ENCODE peak calls at places on chromosomes 11 and 22, in four cellular contexts. One of them, this sample, is unnamed.

GRCh38 chr11:46176421-46176820 is 55.2 kb upstream of the PHF21A start:
- DNase-seq in AG04449: no peak
- DNase-seq in BJ: no peak
- DNase-seq in PC-3: peak; percentile 77
- DNase-seq in this sample: no peak

GRCh38 chr11:44418438-44418795 is 108.5 kb upstream of the ALX4 start:
- DNase-seq in PC-3: no peak
- DNase-seq in AG04449: no peak
- DNase-seq in BJ: no peak
- DNase-seq in this sample: no peak

GRCh38 chr22:30809086-30809485 is 114.4 kb downstream of the OSBP2 start:
- DNase-seq in PC-3: peak; percentile 31
- DNase-seq in AG04449: no peak
- DNase-seq in BJ: no peak
- DNase-seq in this sample: peak; percentile 11

GRCh38 chr22:25777870-25778269 is 35.9 kb downstream of the MYO18B start:
- DNase-seq in AG04449: no peak
- DNase-seq in PC-3: peak; percentile 54
- DNase-seq in BJ: no peak
- DNase-seq in this sample: peak; percentile 29

GRCh38 chr22:24189249-24190158 is 8.2 kb downstream of the SUSD2 start:
- DNase-seq in AG04449: no peak
- DNase-seq in PC-3: peak; percentile 69
- DNase-seq in BJ: no peak
- DNase-seq in this sample: no peak

GRCh38 chr11:46338636-46338987 is 8.7 kb upstream of the DGKZ start:
- DNase-seq in AG04449: no peak
- DNase-seq in BJ: no peak
- DNase-seq in PC-3: peak; percentile 12
- DNase-seq in this sample: no peak

GRCh38 chr11:77191823-77192495 is 63.9 kb downstream of the MYO7A start:
- DNase-seq in PC-3: peak; percentile 99
- DNase-seq in BJ: no peak
- DNase-seq in AG04449: no peak
- DNase-seq in this sample: no peak

GRCh38 chr11:70372076-70372475 is 26.3 kb upstream of the CTTN start:
- DNase-seq in BJ: no peak
- DNase-seq in AG04449: no peak
- DNase-seq in PC-3: no peak
- DNase-seq in this sample: no peak

GRCh38 chr11:62124186-62125113 is 639 bp downstream of the INCENP start:
- DNase-seq in AG04449: no peak
- DNase-seq in PC-3: peak; percentile 46
- DNase-seq in BJ: no peak
- DNase-seq in this sample: no peak

GRCh38 chr22:33467718-33468117 is 409.5 kb upstream of the SYN3 start:
- DNase-seq in PC-3: no peak
- DNase-seq in AG04449: no peak
- DNase-seq in BJ: no peak
- DNase-seq in this sample: no peak

GRCh38 chr22:37564111-37564711 is 3.9 kb downstream of the CDC42EP1 start:
- DNase-seq in BJ: no peak
- DNase-seq in PC-3: no peak
- DNase-seq in AG04449: no peak
- DNase-seq in this sample: no peak

GRCh38 chr11:74755395-74755995 is 6.8 kb downstream of the RNF169 start:
- DNase-seq in AG04449: no peak
- DNase-seq in PC-3: no peak
- DNase-seq in BJ: no peak
- DNase-seq in this sample: no peak

GRCh38 chr11:74749965-74750296 is 1.3 kb downstream of the RNF169 start:
- DNase-seq in PC-3: peak; percentile 14
- DNase-seq in BJ: no peak
- DNase-seq in AG04449: no peak
- DNase-seq in this sample: no peak

GRCh38 chr11:74749127-74749964 is 697 bp downstream of the RNF169 start:
- DNase-seq in BJ: no peak
- DNase-seq in AG04449: no peak
- DNase-seq in PC-3: peak; percentile 53
- DNase-seq in this sample: no peak

GRCh38 chr11:74756571-74756970 is 7.9 kb downstream of the RNF169 start:
- DNase-seq in AG04449: no peak
- DNase-seq in BJ: no peak
- DNase-seq in PC-3: no peak
- DNase-seq in this sample: no peak

GRCh38 chr11:74754507-74755255 is 6.0 kb downstream of the RNF169 start:
- DNase-seq in PC-3: peak; percentile 96
- DNase-seq in BJ: peak; percentile 89
- DNase-seq in AG04449: peak; percentile 89
- DNase-seq in this sample: peak; percentile 57
- H3K4me3 ChIP-seq in PC-3: peak overlapping the region; percentile 59
- H3K4me3 ChIP-seq in BJ: no peak overlapping the region
- H3K4me3 ChIP-seq in AG04449: peak overlapping the region; percentile 23
- H3K4me3 ChIP-seq in this sample: peak overlapping the region; percentile 4

GRCh38 chr22:35310556-35311550 is 11.2 kb downstream of the TOM1 start:
- DNase-seq in BJ: no peak
- DNase-seq in AG04449: no peak
- DNase-seq in PC-3: peak; percentile 37
- DNase-seq in this sample: no peak
- TF ChIP-seq CTCF in BJ: no peak
- TF ChIP-seq CTCF in AG04449: no peak
- TF ChIP-seq CTCF in PC-3: no peak
- TF ChIP-seq CTCF in this sample: no peak

GRCh38 chr11:126319374-126319740 is 15.5 kb downstream of the DCPS start:
- DNase-seq in PC-3: no peak
- DNase-seq in AG04449: no peak
- DNase-seq in BJ: no peak
- DNase-seq in this sample: no peak
- H3K4me3 ChIP-seq in PC-3: no peak overlapping the region
- H3K4me3 ChIP-seq in AG04449: no peak overlapping the region
- H3K4me3 ChIP-seq in BJ: no peak overlapping the region
- H3K4me3 ChIP-seq in this sample: no peak overlapping the region

GRCh38 chr11:75815345-75815983 is 454 bp downstream of the UVRAG start:
- DNase-seq in BJ: no peak
- DNase-seq in PC-3: peak; percentile 33
- DNase-seq in AG04449: no peak
- DNase-seq in this sample: no peak
- TF ChIP-seq CTCF in BJ: no peak
- TF ChIP-seq CTCF in PC-3: no peak
- TF ChIP-seq CTCF in AG04449: no peak
- TF ChIP-seq CTCF in this sample: no peak

GRCh38 chr11:75667831-75668507 is 869 bp downstream of the MAP6 start:
- DNase-seq in BJ: no peak
- DNase-seq in PC-3: peak; percentile 47
- DNase-seq in AG04449: no peak
- DNase-seq in this sample: no peak
- H3K4me3 ChIP-seq in BJ: peak overlapping the region; percentile 45
- H3K4me3 ChIP-seq in PC-3: peak overlapping the region; percentile 70
- H3K4me3 ChIP-seq in AG04449: peak overlapping the region; percentile 58
- H3K4me3 ChIP-seq in this sample: peak overlapping the region; percentile 30

DNA sequence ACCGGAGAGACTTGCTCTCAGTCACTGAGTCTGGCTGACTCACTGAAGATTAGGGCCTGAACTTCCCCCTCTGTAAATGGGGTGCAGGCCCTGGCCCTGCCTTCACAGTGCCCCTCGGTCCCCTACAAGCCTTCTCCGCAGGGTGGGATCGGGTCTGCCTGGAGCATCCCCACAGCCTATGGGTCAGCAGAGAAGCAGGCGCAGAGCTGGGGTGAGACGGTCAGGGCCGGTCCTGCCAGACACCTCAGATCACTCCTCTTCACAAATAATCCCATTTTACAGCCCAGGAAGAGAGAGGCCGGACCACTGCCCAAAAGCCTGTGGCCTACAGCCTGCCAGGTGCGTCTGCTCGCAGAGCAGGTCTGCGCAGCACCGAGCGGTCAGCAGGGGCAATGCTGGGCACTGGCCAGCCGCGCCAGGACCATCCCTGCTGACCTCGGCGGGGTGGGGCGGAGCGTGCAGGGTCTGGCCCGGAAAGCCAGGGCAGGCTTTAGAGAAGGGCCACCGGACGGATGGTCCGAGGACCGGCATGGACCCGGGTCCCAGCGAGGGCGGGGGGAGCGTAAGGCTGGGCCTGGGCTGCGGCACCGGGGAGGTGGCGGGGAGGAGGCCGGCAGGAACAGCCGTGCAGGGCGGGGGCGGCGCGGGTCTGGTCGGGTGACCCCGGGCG is 518 bp upstream of the SEPTIN5 start:
- DNase-seq in PC-3: no peak
- DNase-seq in AG04449: no peak
- DNase-seq in BJ: no peak
- DNase-seq in this sample: no peak
- TF ChIP-seq CTCF in PC-3: no peak
- TF ChIP-seq CTCF in AG04449: no peak
- TF ChIP-seq CTCF in BJ: no peak
- TF ChIP-seq CTCF in this sample: no peak

DNA sequence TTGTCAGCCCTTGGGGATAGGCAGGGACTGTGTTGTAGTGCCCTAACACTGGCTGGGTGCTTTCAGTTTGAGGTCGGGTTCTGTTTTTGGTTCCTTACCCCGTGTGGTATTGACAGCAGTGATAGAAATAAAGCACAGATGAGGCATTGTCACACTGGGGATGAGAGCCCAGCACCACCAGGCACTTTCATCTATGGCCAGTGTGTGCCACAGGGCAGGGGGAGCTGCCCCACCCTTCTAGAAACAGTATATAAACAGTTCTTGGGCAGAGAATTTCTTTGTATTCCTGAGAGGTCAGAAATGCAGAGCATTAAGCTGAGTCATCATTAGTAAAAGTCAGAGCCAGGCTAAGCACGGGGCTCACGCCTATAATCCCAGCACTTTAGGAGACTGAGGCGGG is 23.1 kb upstream of the CDC42EP2 start:
- DNase-seq in BJ: no peak
- DNase-seq in AG04449: peak; percentile 41
- DNase-seq in PC-3: peak; percentile 66
- DNase-seq in this sample: no peak
- H3K4me3 ChIP-seq in BJ: no peak overlapping the region
- H3K4me3 ChIP-seq in AG04449: peak overlapping the region; percentile 43
- H3K4me3 ChIP-seq in PC-3: no peak overlapping the region
- H3K4me3 ChIP-seq in this sample: no peak overlapping the region

GRCh38 chr22:21068681-21069276 is 23.0 kb downstream of the LRRC74B start:
- DNase-seq in BJ: no peak
- DNase-seq in PC-3: no peak
- DNase-seq in AG04449: no peak
- DNase-seq in this sample: no peak
- TF ChIP-seq CTCF in BJ: no peak
- TF ChIP-seq CTCF in PC-3: no peak
- TF ChIP-seq CTCF in AG04449: no peak
- TF ChIP-seq CTCF in this sample: no peak

DNA sequence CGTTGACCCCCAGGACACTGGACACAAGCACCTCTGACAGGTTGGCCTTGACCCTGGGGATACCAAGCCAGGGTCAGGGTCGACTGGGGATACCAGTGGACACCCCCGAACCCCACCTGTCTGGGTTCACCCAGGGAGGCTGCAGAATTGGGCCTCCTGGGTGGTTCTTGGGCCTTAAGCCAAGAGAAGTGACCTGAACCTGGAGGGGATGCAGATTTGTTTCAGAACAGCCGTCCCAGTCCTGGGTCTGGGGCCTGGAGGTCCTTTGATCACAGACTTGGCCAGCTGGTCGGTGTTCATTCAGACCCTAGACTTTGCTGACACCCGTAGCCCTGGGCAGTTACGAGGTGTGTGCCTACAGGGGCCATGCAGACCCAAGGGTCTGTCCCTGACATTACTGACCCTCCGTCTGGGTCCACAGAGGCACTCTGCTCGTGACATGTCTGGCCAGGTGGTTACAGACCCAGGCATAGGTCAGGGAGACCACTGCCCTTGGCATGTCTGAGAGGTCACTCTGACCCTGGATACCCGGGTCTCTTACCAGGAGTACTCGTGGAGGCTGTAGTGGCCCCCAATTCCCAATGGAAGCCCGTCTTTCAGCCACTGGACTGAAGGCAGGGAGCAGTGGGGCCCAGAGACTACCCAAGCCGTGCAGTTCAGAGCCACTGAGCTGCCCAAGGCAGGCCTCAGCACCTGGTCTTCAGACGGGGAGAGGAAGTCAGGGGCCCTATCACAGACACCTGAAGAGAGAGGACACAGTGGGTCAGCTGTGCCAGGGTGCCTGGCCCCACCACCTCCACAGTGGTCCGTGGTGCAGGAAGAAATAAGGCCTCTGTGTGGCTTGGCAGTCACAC is 6.4 kb downstream of the SIGIRR start:
- DNase-seq in AG04449: no peak
- DNase-seq in PC-3: no peak
- DNase-seq in BJ: no peak
- DNase-seq in this sample: no peak
- H3K4me3 ChIP-seq in AG04449: no peak overlapping the region
- H3K4me3 ChIP-seq in PC-3: no peak overlapping the region
- H3K4me3 ChIP-seq in BJ: no peak overlapping the region
- H3K4me3 ChIP-seq in this sample: no peak overlapping the region

DNA sequence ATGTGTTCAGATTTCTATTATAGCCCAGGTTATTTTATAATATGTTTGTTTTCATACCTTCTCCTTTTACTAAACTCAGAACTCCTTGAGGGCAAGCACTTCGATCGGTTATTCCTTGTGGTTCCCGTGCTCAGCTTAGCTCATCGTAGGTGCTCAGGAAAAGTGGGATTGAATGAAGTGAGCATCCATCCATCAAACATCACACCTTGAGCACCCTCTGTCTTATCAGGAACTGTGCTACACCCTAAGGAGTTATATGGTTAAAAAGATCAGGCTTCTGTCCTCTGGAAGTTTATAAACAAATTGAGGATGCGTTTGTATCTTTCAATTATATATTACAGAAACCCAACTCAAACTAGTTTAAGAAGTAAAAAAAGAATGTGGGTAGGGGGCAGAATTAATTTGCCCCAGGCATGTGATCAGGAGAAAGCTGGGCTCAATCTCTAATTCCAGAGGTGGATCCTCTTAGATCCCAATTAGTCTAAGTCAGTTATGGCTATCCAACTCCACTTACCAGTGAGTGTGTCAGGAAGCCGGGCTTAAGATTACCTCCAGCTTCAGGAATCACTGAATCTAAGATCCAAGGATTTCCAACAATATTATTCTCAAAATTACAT is 59.9 kb upstream of the RRAS2 start:
- DNase-seq in BJ: no peak
- DNase-seq in AG04449: no peak
- DNase-seq in PC-3: peak; percentile 75
- DNase-seq in this sample: no peak
- TF ChIP-seq CTCF in BJ: peak; percentile 40
- TF ChIP-seq CTCF in AG04449: peak; percentile 34
- TF ChIP-seq CTCF in PC-3: peak; percentile 84
- TF ChIP-seq CTCF in this sample: peak; percentile 48

This sample was measured in astrocyte of the cerebellum.